ENCODE peak calls at places on chromosomes 2 and 18, in four cellular contexts. O is A549, I is sigmoid colon, V is GM12878. B is an unnamed sample.

GRCh38 chr2:222296911-222297599 is 1.7 kb downstream of the PAX3 start:
- DNase-seq in I (no peak), V (no peak), O (no peak), B (no peak)

GRCh38 chr2:205903549-205904129 is 182.3 kb downstream of the INO80D start:
- DNase-seq in I (no peak), O (peak; percentile 67), V (no peak), B (peak; percentile 74)

GRCh38 chr18:74082476-74083070 is 65.1 kb downstream of the FBXO15 start:
- DNase-seq in I (no peak), O (peak; percentile 74), V (peak; percentile 1), B (peak; percentile 66)

GRCh38 chr2:9800975-9801723 is 42.1 kb upstream of the TAF1B start:
- DNase-seq in I (no peak), O (peak; percentile 23), V (no peak), B (no peak)

GRCh38 chr2:181419124-181419855 is 37.9 kb upstream of the ITGA4 start:
- DNase-seq in I (no peak), V (no peak), O (no peak), B (no peak)

GRCh38 chr18:79856119-79857080 is 58.7 kb downstream of the KCNG2 start:
- DNase-seq in O (peak; percentile 24), I (no peak), V (no peak), B (no peak)

GRCh38 chr2:30847329-30847728 is 40.1 kb upstream of the CAPN13 start:
- DNase-seq in V (no peak), I (no peak), O (no peak), B (no peak)

GRCh38 chr2:201358684-201359083 is 1.5 kb upstream of the FLACC1 start:
- DNase-seq in V (no peak), O (peak; percentile 52), I (no peak), B (no peak)

GRCh38 chr2:39787950-39788349 is 8.9 kb upstream of the THUMPD2 start:
- DNase-seq in I (no peak), O (no peak), V (no peak), B (no peak)

GRCh38 chr2:29255006-29255405 is 139.8 kb downstream of the CLIP4 start:
- DNase-seq in O (no peak), V (no peak), I (peak; percentile 11), B (no peak)

GRCh38 chr2:98932778-98933343 is 3.2 kb downstream of the CRACDL start:
- DNase-seq in I (no peak), V (no peak), O (no peak), B (no peak)

GRCh38 chr2:70962211-70962884 is 16.1 kb upstream of the ANKRD53 start:
- DNase-seq in I (no peak), O (no peak), V (no peak), B (no peak)

GRCh38 chr2:176056411-176056810 is 27.4 kb downstream of the EVX2 start:
- DNase-seq in O (no peak), I (no peak), V (no peak), B (no peak)

GRCh38 chr2:237222178-237222577 is 136.5 kb downstream of the COPS8 start:
- DNase-seq in I (no peak), O (no peak), V (no peak), B (no peak)

GRCh38 chr2:177758591-177759371 is 313.8 kb downstream of the PDE11A start:
- DNase-seq in V (no peak), I (no peak), O (peak; percentile 46), B (peak; percentile 13)

GRCh38 chr18:74617486-74617885 is 19.8 kb downstream of the ZNF407 start:
- DNase-seq in I (no peak), O (no peak), V (no peak), B (no peak)

GRCh38 chr18:11096839-11097750 is 52.3 kb downstream of the PIEZO2 start:
- DNase-seq in V (no peak), O (no peak), I (no peak), B (no peak)

GRCh38 chr2:121197369-121198091 is 87.5 kb downstream of the TFCP2L1 start:
- DNase-seq in I (peak; percentile 72), V (no peak), O (peak; percentile 23), B (peak; percentile 73)

GRCh38 chr2:201402651-201403573 is 45.8 kb upstream of the FLACC1 start:
- DNase-seq in V (no peak), O (no peak), I (no peak), B (no peak)

GRCh38 chr2:4539121-4539520 is 835.7 kb downstream of the DCDC2C start:
- DNase-seq in I (no peak), V (no peak), O (no peak), B (no peak)

GRCh38 chr2:157024129-157024528 is 233.4 kb upstream of the GALNT5 start:
- DNase-seq in I (no peak), V (no peak), O (no peak), B (no peak)

GRCh38 chr2:62603154-62603712 is 97.2 kb upstream of the TMEM17 start:
- DNase-seq in O (no peak), I (no peak), V (no peak), B (no peak)

GRCh38 chr18:13452448-13452811 is 233.9 kb downstream of the LDLRAD4 start:
- DNase-seq in V (no peak), O (peak; percentile 31), I (peak; percentile 81), B (no peak)

GRCh38 chr18:54388203-54389142 is 30.8 kb downstream of the C18orf54 start:
- DNase-seq in V (peak; percentile 40), I (no peak), O (peak; percentile 62), B (peak; percentile 41)

GRCh38 chr2:150282821-150283309 is 204.6 kb downstream of the RND3 start:
- DNase-seq in I (no peak), V (no peak), O (no peak), B (no peak)

GRCh38 chr18:62596145-62597005 is 73.5 kb downstream of the ZCCHC2 start:
- DNase-seq in I (no peak), V (no peak), O (no peak), B (no peak)

GRCh38 chr2:235495373-235496238 is 1.8 kb downstream of the AGAP1 start:
- DNase-seq in I (no peak), V (no peak), O (no peak), B (no peak)

GRCh38 chr18:12768622-12769021 is 65.8 kb downstream of the PSMG2 start:
- DNase-seq in V (no peak), O (no peak), I (no peak), B (no peak)

GRCh38 chr18:58013241-58014211 is 30.5 kb upstream of the NEDD4L start:
- DNase-seq in V (no peak), O (peak; percentile 75), I (no peak), B (peak; percentile 23)

GRCh38 chr2:218981390-218982311 is 3.3 kb downstream of the FEV start:
- DNase-seq in V (no peak), O (peak; percentile 34), I (peak; percentile 54), B (peak; percentile 46)
- TF ChIP-seq CTCF in V (no peak), O (peak; percentile 14), I (no peak), B (no peak)

DNA sequence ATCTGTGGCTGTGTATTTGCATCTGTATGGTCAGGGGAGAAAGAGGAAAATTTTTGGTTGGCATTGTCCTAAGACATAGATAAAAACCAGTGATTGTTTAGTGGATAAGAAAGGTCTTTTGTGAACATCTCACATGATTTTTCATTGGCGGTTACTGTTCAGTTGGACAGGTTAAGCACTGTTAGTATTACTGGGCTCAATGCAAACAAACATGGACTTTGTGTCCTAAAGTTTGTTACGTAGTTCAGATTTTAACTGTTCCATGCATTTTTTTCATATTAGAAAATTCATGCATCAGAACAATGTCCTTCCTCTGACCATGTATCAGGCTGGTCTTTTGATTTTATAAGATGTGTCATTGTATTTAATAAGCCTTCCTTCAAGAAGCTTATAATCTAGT is 368.0 kb downstream of the MEIS1 start:
- DNase-seq in I (no peak), O (no peak), V (no peak), B (no peak)
- H3K4me3 ChIP-seq in I (no peak overlapping the region), O (no peak overlapping the region), V (no peak overlapping the region), B (no peak overlapping the region)

GRCh38 chr2:217913415-217913814 is 89.4 kb downstream of the TNS1 start:
- DNase-seq in V (no peak), I (peak; percentile 78), O (no peak), B (no peak)

GRCh38 chr2:217914078-217914477 is 88.7 kb downstream of the TNS1 start:
- DNase-seq in I (no peak), V (no peak), O (no peak), B (no peak)

GRCh38 chr2:217916504-217917254 is 86.1 kb downstream of the TNS1 start:
- DNase-seq in O (no peak), V (no peak), I (peak; percentile 82), B (no peak)

GRCh38 chr2:217914878-217915277 is 87.9 kb downstream of the TNS1 start:
- DNase-seq in O (no peak), V (no peak), I (no peak), B (no peak)

DNA sequence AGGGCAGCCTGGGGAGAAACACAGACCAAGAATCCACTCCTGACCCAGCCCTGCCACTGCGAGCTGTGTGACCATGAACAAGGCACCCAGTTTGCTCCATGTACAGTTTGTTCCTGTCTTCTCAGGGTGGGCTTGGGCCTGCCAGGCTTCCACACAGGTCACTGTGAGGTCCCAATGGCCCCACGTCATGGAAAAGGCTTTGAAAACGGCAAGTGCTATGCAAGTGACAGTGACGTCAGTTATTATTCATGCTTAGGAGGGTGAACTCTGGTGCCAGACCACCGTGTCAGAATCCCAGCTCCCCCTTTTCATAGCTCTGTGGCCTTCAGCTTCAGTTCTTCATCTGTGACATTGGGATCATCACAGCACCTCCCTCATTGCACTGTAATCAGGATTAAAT is 87.1 kb downstream of the TNS1 start:
- DNase-seq in I (peak; percentile 88), O (no peak), V (no peak), B (no peak)
- TF ChIP-seq EP300 in I (no peak), O (no peak), V (no peak), B (peak; percentile 75)

DNA sequence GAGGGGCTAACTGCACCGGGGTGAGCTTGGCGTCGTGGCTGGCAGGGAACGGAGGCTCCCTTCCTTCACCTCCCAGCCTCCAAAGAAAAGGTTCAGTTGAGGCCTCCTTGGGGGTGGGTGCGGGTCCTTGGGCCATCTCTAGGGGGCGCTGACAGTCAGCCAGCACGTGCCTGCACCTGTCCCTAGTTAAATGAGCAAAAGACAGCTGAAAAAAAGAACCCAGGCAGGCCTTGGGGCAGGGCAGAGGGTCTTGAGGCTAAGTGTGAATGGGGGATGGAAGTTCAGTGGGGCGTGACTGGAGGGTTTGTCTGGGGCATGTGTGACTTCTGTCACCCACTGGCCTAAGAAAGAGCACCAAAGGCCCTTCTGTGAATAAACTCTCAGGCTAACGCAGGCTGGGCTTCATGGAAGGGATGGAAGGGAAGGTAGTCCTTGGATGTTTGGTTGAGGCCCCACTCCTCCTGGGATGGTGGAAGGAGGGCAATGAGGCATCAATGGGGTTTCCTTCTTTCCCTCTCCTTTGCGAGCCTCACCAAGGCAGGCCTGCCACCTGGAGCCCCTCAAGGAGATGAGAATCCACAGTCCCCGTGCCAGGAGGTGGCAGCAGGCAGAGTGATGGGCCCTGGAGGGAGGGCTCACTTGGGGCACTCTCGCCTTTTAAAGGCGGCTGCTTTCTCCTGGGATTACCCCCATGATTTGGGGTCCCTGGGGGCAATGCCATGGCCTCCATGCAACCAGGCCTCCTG is 56.2 kb downstream of the ZFP36L2 start:
- DNase-seq in O (peak; percentile 64), I (no peak), V (no peak), B (peak; percentile 85)
- TF ChIP-seq CTCF in O (peak; percentile 65), I (peak; percentile 36), V (peak; percentile 81), B (peak; percentile 95)

DNA sequence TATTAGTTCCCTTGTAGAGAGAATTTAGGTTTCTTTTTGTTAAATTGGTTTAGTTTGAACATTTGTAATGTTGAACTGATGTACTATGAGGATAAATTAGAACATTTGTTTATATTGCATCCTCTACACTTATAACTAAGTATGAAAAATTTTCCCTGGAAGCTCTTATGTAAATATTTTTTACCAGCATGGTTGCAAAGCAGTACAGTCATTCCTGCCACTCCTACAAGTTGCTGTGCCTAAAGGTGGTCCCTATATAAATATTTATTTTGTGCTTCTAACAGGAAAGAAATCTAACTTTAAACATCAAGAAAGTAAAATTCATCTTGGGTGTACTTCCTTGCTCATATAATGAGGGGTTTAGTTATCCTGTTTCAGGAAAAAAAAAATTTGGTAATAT is 14.2 kb downstream of the TWSG1 start:
- DNase-seq in V (no peak), I (no peak), O (no peak), B (no peak)
- H3K4me3 ChIP-seq in V (no peak overlapping the region), I (no peak overlapping the region), O (no peak overlapping the region), B (no peak overlapping the region)

GRCh38 chr2:149098722-149099121 is 60.2 kb downstream of the LYPD6B start:
- DNase-seq in V (no peak), O (no peak), I (no peak), B (no peak)
- TF ChIP-seq EP300 in V (no peak), O (no peak), I (no peak), B (no peak)

B was measured in transverse colon.